ENCODE peak calls at places on chromosomes 12 and 14, in four cellular contexts. Y, J, W and C are unnamed samples.

GRCh38 chr14:73463411-73463810 is 5.1 kb upstream of the NUMB start:
- DNase-seq in Y (no peak), J (peak), W (no peak), C (no peak)

GRCh38 chr12:3000548-3001275 is 41.5 kb downstream of the TEAD4 start:
- DNase-seq in Y (peak), J (peak), W (no peak), C (peak)

GRCh38 chr12:124036117-124037109 is 63.4 kb downstream of the ZNF664 start:
- DNase-seq in Y (peak), J (peak), W (peak), C (peak)

GRCh38 chr12:98355322-98355721 is 160.1 kb upstream of the TMPO start:
- DNase-seq in Y (no peak), J (no peak), W (no peak), C (no peak)

GRCh38 chr12:114850853-114851252 is 166.9 kb upstream of the TBX3 start:
- DNase-seq in Y (no peak), J (no peak), W (no peak), C (no peak)

GRCh38 chr12:20212658-20213387 is 155.5 kb upstream of the PDE3A start:
- DNase-seq in Y (no peak), J (no peak), W (no peak), C (peak)

GRCh38 chr14:64069634-64070359 is 217.0 kb downstream of the SYNE2 start:
- DNase-seq in Y (no peak), J (no peak), W (no peak), C (no peak)

GRCh38 chr12:10559241-10559640 is 53.6 kb downstream of the EIF2S3B start:
- DNase-seq in Y (no peak), J (no peak), W (no peak), C (no peak)

GRCh38 chr14:35220920-35221319 is 71.3 kb upstream of the PSMA6 start:
- DNase-seq in Y (no peak), J (no peak), W (no peak), C (no peak)

GRCh38 chr12:129927316-129927900 is 23.6 kb upstream of the TMEM132D start:
- DNase-seq in Y (no peak), J (no peak), W (no peak), C (no peak)

GRCh38 chr12:23771230-23771949 is 178.1 kb downstream of the SOX5 start:
- DNase-seq in Y (no peak), J (peak), W (no peak), C (no peak)

GRCh38 chr12:89278862-89279261 is 73.4 kb downstream of the DUSP6 start:
- DNase-seq in Y (no peak), J (no peak), W (no peak), C (no peak)

GRCh38 chr12:83141460-83141994 is 454.8 kb downstream of the TMTC2 start:
- DNase-seq in Y (no peak), J (no peak), W (no peak), C (no peak)

GRCh38 chr12:26239127-26239500 is 43.7 kb downstream of the SSPN start:
- DNase-seq in Y (no peak), J (no peak), W (no peak), C (no peak)

GRCh38 chr14:70245026-70245425 is 56.3 kb upstream of the SLC8A3 start:
- DNase-seq in Y (no peak), J (no peak), W (no peak), C (no peak)

GRCh38 chr14:34983148-34983760 is 462 bp downstream of the SRP54 start:
- DNase-seq in Y (no peak), J (no peak), W (no peak), C (no peak)

GRCh38 chr14:68146812-68147211 is 327.2 kb downstream of the RAD51B start:
- DNase-seq in Y (no peak), J (no peak), W (no peak), C (no peak)

DNA sequence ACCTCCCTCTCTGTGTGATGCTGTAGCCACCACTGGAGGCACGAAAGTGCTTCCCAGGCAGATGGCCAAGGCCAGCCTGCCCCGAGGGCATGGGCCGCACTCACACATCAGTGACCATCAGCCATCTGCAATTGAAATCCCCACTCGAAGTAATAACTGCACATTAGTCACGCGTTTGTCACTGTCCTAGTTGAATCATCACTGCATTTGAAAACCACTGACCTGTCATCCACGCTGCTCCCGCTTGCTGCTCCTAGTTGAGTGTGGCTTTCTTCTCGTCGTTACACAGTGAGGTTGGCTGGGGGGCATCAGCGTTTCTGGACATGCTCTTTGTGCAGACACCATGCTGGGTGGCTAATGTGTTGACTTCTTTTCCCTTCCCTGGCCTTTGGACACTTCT is 176.1 kb downstream of the ADGRD1 start:
- DNase-seq in Y (no peak), J (no peak), W (no peak), C (no peak)
- TF ChIP-seq TARDBP in Y (no peak), J (no peak), W (no peak), C (no peak)

DNA sequence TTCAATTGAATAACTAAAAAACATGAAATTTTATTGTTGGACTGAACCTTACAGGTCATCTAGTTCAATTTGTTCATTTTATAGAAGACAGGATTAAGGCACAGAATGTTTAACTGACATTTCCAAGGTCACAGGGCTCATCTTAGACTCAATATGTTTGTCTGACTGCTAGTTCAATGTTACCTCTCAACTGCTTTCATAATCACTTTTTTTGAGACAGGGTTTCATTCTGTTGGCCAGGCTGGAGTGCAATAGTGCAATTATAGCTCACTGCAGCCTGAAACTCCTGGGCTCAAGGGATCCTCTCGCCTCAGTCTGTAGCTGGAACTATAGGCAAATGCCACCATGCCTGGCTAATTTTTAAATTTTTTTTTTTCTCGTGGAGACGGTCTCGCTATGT is 24.4 kb upstream of the ITGA5 start:
- DNase-seq in Y (no peak), J (no peak), W (no peak), C (no peak)
- TF ChIP-seq TARDBP in Y (no peak), J (no peak), W (no peak), C (no peak)

GRCh38 chr12:68536885-68537284 is 73.8 kb upstream of the RAP1B start:
- DNase-seq in Y (no peak), J (no peak), W (no peak), C (no peak)
- TF ChIP-seq TARDBP in Y (no peak), J (no peak), W (no peak), C (no peak)

DNA sequence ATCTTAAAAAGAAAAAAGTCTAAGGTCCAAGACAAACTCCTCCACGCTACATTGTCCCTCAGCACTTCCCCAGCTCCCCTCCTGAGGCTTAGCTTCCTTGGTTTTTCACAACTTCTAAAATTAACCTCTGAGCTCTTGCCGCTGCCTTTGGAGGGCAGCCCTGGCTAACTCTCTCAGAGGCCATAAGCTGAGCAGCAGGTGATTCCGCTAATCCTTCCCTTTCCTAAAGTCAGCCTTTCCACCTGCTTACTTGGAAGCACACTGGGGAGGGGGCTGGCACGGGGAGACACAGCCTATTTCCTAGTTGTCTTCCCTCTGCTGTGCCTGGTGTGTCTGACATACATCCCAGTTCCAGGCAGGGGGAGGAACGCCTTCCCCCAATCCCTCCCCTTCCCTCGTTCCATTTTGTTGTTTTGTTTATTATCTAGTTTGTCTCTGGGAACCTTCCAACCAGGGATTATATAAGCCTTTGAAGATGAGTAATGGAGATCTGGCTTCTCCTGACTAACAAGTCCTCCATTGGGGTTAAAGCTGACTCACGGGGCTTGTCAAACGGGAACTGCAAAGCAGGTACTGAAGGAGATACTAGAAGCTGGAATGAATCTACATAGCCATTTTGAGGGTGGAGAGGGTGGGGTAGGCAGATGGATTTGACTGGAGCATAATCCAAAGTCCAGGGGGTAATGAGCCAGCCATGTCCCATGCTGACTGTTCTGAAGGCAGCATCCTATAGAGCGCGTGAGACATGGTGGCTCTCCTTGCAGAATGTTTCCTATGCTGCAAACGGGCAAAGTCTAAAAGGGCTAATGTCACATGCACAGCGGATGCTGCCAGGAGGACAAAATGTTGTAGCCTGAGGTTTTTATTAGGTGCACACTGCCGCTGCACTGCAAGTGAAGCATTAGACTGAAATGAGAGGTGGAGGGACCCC is 230.8 kb downstream of the FOXN3 start:
- DNase-seq in Y (no peak), J (no peak), W (no peak), C (no peak)
- TF ChIP-seq TARDBP in Y (no peak), J (no peak), W (no peak), C (no peak)

DNA sequence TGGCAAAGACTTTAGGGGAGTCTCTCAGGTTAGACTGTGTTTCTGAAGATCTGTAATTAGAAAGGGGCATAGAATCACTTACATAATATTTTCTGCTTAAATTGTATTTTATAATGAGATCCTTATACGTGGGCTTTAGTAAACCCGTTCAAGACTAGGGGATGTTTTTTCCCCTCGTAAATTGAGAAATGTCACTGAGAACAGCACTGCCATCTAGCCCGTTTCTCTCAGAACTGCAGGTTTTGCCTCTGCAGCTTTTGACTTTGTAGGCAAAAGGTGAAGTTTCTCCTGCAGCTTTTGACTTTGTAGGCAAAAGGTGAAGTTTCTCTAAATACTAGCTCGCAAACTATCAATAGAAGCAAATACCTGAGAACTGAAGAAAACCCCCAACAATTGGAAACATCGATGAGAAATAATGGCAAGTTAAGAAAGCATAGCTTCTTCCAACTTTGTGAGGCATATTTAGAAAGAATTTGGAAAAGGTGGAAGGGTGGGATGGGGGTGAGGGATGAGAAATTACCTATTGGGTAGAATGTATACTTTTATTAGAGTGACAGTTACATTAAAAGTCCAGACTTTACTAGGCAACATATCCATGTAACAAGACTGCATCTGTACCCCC is 9.9 kb upstream of the ASPG start:
- DNase-seq in Y (no peak), J (no peak), W (no peak), C (no peak)
- TF ChIP-seq TARDBP in Y (no peak), J (no peak), W (no peak), C (no peak)

DNA sequence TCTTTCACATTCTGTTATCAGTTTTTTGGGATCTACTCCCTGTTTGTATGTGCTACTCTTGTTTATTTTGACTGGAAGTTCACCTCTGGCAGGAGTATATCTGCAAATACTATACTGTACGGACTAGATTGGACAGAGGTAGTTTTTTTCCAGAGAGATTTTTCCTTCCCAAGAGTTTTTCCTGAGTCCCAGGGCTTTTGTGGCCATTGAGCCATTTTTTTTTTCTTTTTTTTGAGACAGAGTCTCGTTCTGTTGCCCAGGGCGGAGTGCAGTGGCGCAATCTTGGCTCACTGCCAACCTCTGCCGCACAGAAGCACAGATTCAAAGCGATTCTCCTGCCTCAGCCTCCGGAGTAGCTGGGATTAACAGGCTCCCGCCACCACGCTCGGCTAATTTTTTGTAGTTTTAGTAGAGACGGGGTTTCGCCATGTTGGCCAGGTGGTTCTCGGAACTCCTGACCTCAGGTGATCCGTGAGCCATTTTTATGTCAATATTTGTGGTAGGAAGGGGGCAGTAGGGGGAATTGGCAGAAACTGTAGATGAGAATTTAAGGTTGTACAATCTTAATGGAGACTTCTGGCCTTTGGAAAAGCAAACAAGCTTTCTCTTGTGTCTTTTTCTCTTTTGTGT is 19.4 kb downstream of the KTN1 start:
- DNase-seq in Y (no peak), J (peak), W (no peak), C (no peak)
- TF ChIP-seq TARDBP in Y (no peak), J (peak), W (no peak), C (no peak)

GRCh38 chr12:93592641-93593396 is 20.3 kb downstream of the SOCS2 start:
- DNase-seq in Y (no peak), J (no peak), W (no peak), C (no peak)
- TF ChIP-seq TARDBP in Y (no peak), J (no peak), W (no peak), C (no peak)

GRCh38 chr12:92551853-92552397 is 150.9 kb upstream of the PLEKHG7 start:
- DNase-seq in Y (no peak), J (no peak), W (peak), C (no peak)

GRCh38 chr12:92551210-92551609 is 151.6 kb upstream of the PLEKHG7 start:
- DNase-seq in Y (no peak), J (no peak), W (no peak), C (no peak)

GRCh38 chr12:92554316-92554905 is 148.4 kb upstream of the PLEKHG7 start:
- DNase-seq in Y (no peak), J (no peak), W (no peak), C (no peak)

GRCh38 chr12:92552412-92553108 is 150.2 kb upstream of the PLEKHG7 start:
- DNase-seq in Y (no peak), J (no peak), W (no peak), C (no peak)

GRCh38 chr12:92553389-92553788 is 149.4 kb upstream of the PLEKHG7 start:
- DNase-seq in Y (no peak), J (no peak), W (no peak), C (no peak)
- TF ChIP-seq TARDBP in Y (no peak), J (no peak), W (peak), C (no peak)